ENCODE peak calls at places on chromosomes 13 and 19, in nine cellular contexts. One of them, this sample, is unnamed.

GRCh38 chr13:24282256-24282655 is 27.1 kb upstream of the C1QTNF9 start:
- DNase-seq in BJ: no peak
- DNase-seq in posterior cingulate gyrus: no peak
- DNase-seq in IMR-90: no peak
- DNase-seq in nephron progenitor cell: no peak
- DNase-seq in NCI-H2081: no peak
- DNase-seq in hypothalamus: no peak
- DNase-seq in stimulated activated CD4-positive, alpha-beta T cell treated with anti-CD3 and anti-CD28 coated beads, TNF-alpha, amount 100 ng/mL, for 4 hours: no peak
- DNase-seq in RCC 7860: no peak
- DNase-seq in this sample: no peak

GRCh38 chr13:114282143-114282685 is 813 bp downstream of the UPF3A start:
- DNase-seq in RCC 7860: no peak
- DNase-seq in stimulated activated CD4-positive, alpha-beta T cell treated with anti-CD3 and anti-CD28 coated beads, TNF-alpha, amount 100 ng/mL, for 4 hours: peak; percentile 5
- DNase-seq in IMR-90: peak; percentile 65
- DNase-seq in nephron progenitor cell: peak; percentile 57
- DNase-seq in BJ: peak; percentile 20
- DNase-seq in hypothalamus: peak; percentile 54
- DNase-seq in NCI-H2081: no peak
- DNase-seq in posterior cingulate gyrus: no peak
- DNase-seq in this sample: peak; percentile 21

GRCh38 chr13:88124142-88124541 is 453.0 kb downstream of the SLITRK5 start:
- DNase-seq in nephron progenitor cell: no peak
- DNase-seq in RCC 7860: no peak
- DNase-seq in stimulated activated CD4-positive, alpha-beta T cell treated with anti-CD3 and anti-CD28 coated beads, TNF-alpha, amount 100 ng/mL, for 4 hours: no peak
- DNase-seq in posterior cingulate gyrus: no peak
- DNase-seq in BJ: no peak
- DNase-seq in hypothalamus: no peak
- DNase-seq in NCI-H2081: no peak
- DNase-seq in IMR-90: no peak
- DNase-seq in this sample: no peak

GRCh38 chr13:110912651-110913051 is 2.2 kb downstream of the ANKRD10 start:
- DNase-seq in nephron progenitor cell: peak; percentile 9
- DNase-seq in posterior cingulate gyrus: no peak
- DNase-seq in stimulated activated CD4-positive, alpha-beta T cell treated with anti-CD3 and anti-CD28 coated beads, TNF-alpha, amount 100 ng/mL, for 4 hours: no peak
- DNase-seq in BJ: no peak
- DNase-seq in hypothalamus: no peak
- DNase-seq in RCC 7860: peak; percentile 31
- DNase-seq in NCI-H2081: no peak
- DNase-seq in IMR-90: peak; percentile 90
- DNase-seq in this sample: no peak

GRCh38 chr13:51331354-51331861 is 8.1 kb upstream of the SERPINE3 start:
- DNase-seq in NCI-H2081: no peak
- DNase-seq in hypothalamus: no peak
- DNase-seq in BJ: no peak
- DNase-seq in IMR-90: no peak
- DNase-seq in stimulated activated CD4-positive, alpha-beta T cell treated with anti-CD3 and anti-CD28 coated beads, TNF-alpha, amount 100 ng/mL, for 4 hours: no peak
- DNase-seq in posterior cingulate gyrus: no peak
- DNase-seq in RCC 7860: peak; percentile 3
- DNase-seq in nephron progenitor cell: no peak
- DNase-seq in this sample: no peak

GRCh38 chr19:3852614-3853254 is 16.1 kb downstream of the ZFR2 start:
- DNase-seq in nephron progenitor cell: no peak
- DNase-seq in hypothalamus: no peak
- DNase-seq in NCI-H2081: peak; percentile 50
- DNase-seq in RCC 7860: peak; percentile 95
- DNase-seq in IMR-90: peak; percentile 60
- DNase-seq in BJ: no peak
- DNase-seq in stimulated activated CD4-positive, alpha-beta T cell treated with anti-CD3 and anti-CD28 coated beads, TNF-alpha, amount 100 ng/mL, for 4 hours: peak; percentile 8
- DNase-seq in posterior cingulate gyrus: no peak
- DNase-seq in this sample: no peak

GRCh38 chr19:33689138-33689746 is 67.5 kb downstream of the CHST8 start:
- DNase-seq in posterior cingulate gyrus: no peak
- DNase-seq in RCC 7860: no peak
- DNase-seq in nephron progenitor cell: no peak
- DNase-seq in BJ: no peak
- DNase-seq in NCI-H2081: no peak
- DNase-seq in IMR-90: no peak
- DNase-seq in hypothalamus: no peak
- DNase-seq in stimulated activated CD4-positive, alpha-beta T cell treated with anti-CD3 and anti-CD28 coated beads, TNF-alpha, amount 100 ng/mL, for 4 hours: no peak
- DNase-seq in this sample: no peak

GRCh38 chr13:26498524-26499208 is 58.8 kb upstream of the WASF3 start:
- DNase-seq in hypothalamus: no peak
- DNase-seq in posterior cingulate gyrus: no peak
- DNase-seq in BJ: no peak
- DNase-seq in NCI-H2081: no peak
- DNase-seq in nephron progenitor cell: no peak
- DNase-seq in RCC 7860: no peak
- DNase-seq in stimulated activated CD4-positive, alpha-beta T cell treated with anti-CD3 and anti-CD28 coated beads, TNF-alpha, amount 100 ng/mL, for 4 hours: no peak
- DNase-seq in IMR-90: peak; percentile 43
- DNase-seq in this sample: no peak

GRCh38 chr19:13037161-13037560 is 41.9 kb downstream of the NFIX start:
- DNase-seq in posterior cingulate gyrus: no peak
- DNase-seq in hypothalamus: no peak
- DNase-seq in BJ: no peak
- DNase-seq in stimulated activated CD4-positive, alpha-beta T cell treated with anti-CD3 and anti-CD28 coated beads, TNF-alpha, amount 100 ng/mL, for 4 hours: no peak
- DNase-seq in nephron progenitor cell: no peak
- DNase-seq in NCI-H2081: no peak
- DNase-seq in RCC 7860: peak; percentile 82
- DNase-seq in IMR-90: peak; percentile 85
- DNase-seq in this sample: no peak

GRCh38 chr19:34962945-34963530 is 991 bp downstream of the ZNF792 start:
- DNase-seq in stimulated activated CD4-positive, alpha-beta T cell treated with anti-CD3 and anti-CD28 coated beads, TNF-alpha, amount 100 ng/mL, for 4 hours: no peak
- DNase-seq in RCC 7860: no peak
- DNase-seq in IMR-90: peak; percentile 5
- DNase-seq in NCI-H2081: no peak
- DNase-seq in nephron progenitor cell: no peak
- DNase-seq in BJ: no peak
- DNase-seq in hypothalamus: no peak
- DNase-seq in posterior cingulate gyrus: no peak
- DNase-seq in this sample: no peak

GRCh38 chr13:46845146-46845545 is 48.2 kb upstream of the ESD start:
- DNase-seq in BJ: no peak
- DNase-seq in stimulated activated CD4-positive, alpha-beta T cell treated with anti-CD3 and anti-CD28 coated beads, TNF-alpha, amount 100 ng/mL, for 4 hours: no peak
- DNase-seq in RCC 7860: no peak
- DNase-seq in NCI-H2081: no peak
- DNase-seq in IMR-90: no peak
- DNase-seq in hypothalamus: no peak
- DNase-seq in nephron progenitor cell: no peak
- DNase-seq in posterior cingulate gyrus: no peak
- DNase-seq in this sample: no peak

GRCh38 chr19:42317535-42317934 is 4.4 kb downstream of the TMEM145 start:
- DNase-seq in nephron progenitor cell: no peak
- DNase-seq in NCI-H2081: no peak
- DNase-seq in RCC 7860: no peak
- DNase-seq in stimulated activated CD4-positive, alpha-beta T cell treated with anti-CD3 and anti-CD28 coated beads, TNF-alpha, amount 100 ng/mL, for 4 hours: no peak
- DNase-seq in hypothalamus: no peak
- DNase-seq in IMR-90: no peak
- DNase-seq in BJ: no peak
- DNase-seq in posterior cingulate gyrus: no peak
- DNase-seq in this sample: no peak

GRCh38 chr19:45637890-45638667 is 1.1 kb downstream of the EML2 start:
- DNase-seq in stimulated activated CD4-positive, alpha-beta T cell treated with anti-CD3 and anti-CD28 coated beads, TNF-alpha, amount 100 ng/mL, for 4 hours: no peak
- DNase-seq in IMR-90: peak; percentile 48
- DNase-seq in RCC 7860: peak; percentile 5
- DNase-seq in posterior cingulate gyrus: no peak
- DNase-seq in nephron progenitor cell: no peak
- DNase-seq in NCI-H2081: no peak
- DNase-seq in hypothalamus: no peak
- DNase-seq in BJ: no peak
- DNase-seq in this sample: no peak

GRCh38 chr19:40756502-40757110 is 5.6 kb downstream of the SNRPA start:
- DNase-seq in RCC 7860: no peak
- DNase-seq in BJ: no peak
- DNase-seq in NCI-H2081: no peak
- DNase-seq in nephron progenitor cell: no peak
- DNase-seq in stimulated activated CD4-positive, alpha-beta T cell treated with anti-CD3 and anti-CD28 coated beads, TNF-alpha, amount 100 ng/mL, for 4 hours: no peak
- DNase-seq in hypothalamus: no peak
- DNase-seq in IMR-90: no peak
- DNase-seq in posterior cingulate gyrus: no peak
- DNase-seq in this sample: no peak

GRCh38 chr13:36432106-36432544 is at the start of gene CCNA1:
- DNase-seq in nephron progenitor cell: peak; percentile 76
- DNase-seq in stimulated activated CD4-positive, alpha-beta T cell treated with anti-CD3 and anti-CD28 coated beads, TNF-alpha, amount 100 ng/mL, for 4 hours: no peak
- DNase-seq in NCI-H2081: peak; percentile 50
- DNase-seq in posterior cingulate gyrus: peak; percentile 55
- DNase-seq in IMR-90: no peak
- DNase-seq in RCC 7860: peak; percentile 8
- DNase-seq in BJ: no peak
- DNase-seq in hypothalamus: peak; percentile 41
- DNase-seq in this sample: no peak

This sample was measured in effector CD8-positive, alpha-beta T cell.